ENCODE peak calls at places on chromosomes 6 and 20, in eight cellular contexts. R is CD8-positive, alpha-beta memory T cell; S is ovary; C is endodermal cell; Q is substantia nigra; M is PC-9; L is astrocyte; E is brain microvascular endothelial cell. N is an unnamed sample.

GRCh38 chr6:116036885-116037284 is 23.8 kb downstream of the FRK start:
- DNase-seq in R (no peak), S (no peak), C (no peak), Q (no peak), M (no peak), L (no peak), E (no peak), N (no peak)

GRCh38 chr6:100472674-100473073 is 8.0 kb upstream of the SIM1 start:
- DNase-seq in R (no peak), S (no peak), C (no peak), Q (no peak), M (peak), L (peak), E (peak), N (no peak)

GRCh38 chr6:48426636-48427035 is 315.6 kb upstream of the PTCHD4 start:
- DNase-seq in R (no peak), S (no peak), C (no peak), Q (no peak), M (no peak), L (peak), E (peak), N (no peak)

GRCh38 chr6:37897321-37897720 is 77.8 kb downstream of the ZFAND3 start:
- DNase-seq in R (no peak), S (no peak), C (no peak), Q (no peak), M (peak), L (peak), E (peak), N (no peak)

GRCh38 chr20:36217226-36217625 is 19.1 kb upstream of the AAR2 start:
- DNase-seq in R (no peak), S (no peak), C (peak), Q (no peak), M (peak), L (no peak), E (no peak), N (no peak)

GRCh38 chr6:64084201-64084663 is 448.6 kb downstream of the PHF3 start:
- DNase-seq in R (no peak), S (no peak), C (no peak), Q (no peak), M (no peak), L (no peak), E (no peak), N (no peak)

GRCh38 chr6:123402052-123402451 is 234.7 kb downstream of the TRDN start:
- DNase-seq in R (no peak), S (no peak), C (no peak), Q (no peak), M (no peak), L (no peak), E (no peak), N (no peak)

GRCh38 chr20:51272392-51272791 is 249.5 kb upstream of the KCNG1 start:
- DNase-seq in R (no peak), S (no peak), C (no peak), Q (no peak), M (no peak), L (peak), E (peak), N (no peak)

GRCh38 chr6:44820366-44821158 is 433.1 kb downstream of the CDC5L start:
- DNase-seq in R (no peak), S (no peak), C (no peak), Q (no peak), M (no peak), L (peak), E (no peak), N (no peak)

DNA sequence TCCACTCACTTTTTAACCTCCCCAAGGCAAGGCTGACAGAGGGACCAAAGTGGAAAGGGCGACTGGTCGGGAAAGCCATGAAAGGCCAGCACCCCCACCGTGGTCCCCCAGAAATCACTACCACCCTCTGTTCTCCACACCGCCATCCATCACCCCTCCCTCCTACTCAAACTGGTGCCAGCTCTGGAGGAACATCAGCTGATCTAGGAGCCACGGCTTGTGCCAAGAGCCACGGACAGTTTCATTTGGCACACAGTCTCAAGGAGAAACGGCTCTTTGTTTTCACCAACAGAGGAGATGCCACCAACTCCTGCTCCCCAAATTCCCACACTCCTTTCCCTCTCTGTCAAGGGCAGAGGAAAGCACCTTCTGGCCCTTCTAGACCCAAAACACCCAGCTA is 26.0 kb downstream of the TBC1D7 start:
- DNase-seq in R (no peak), S (no peak), C (peak), Q (peak), M (no peak), L (no peak), E (no peak), N (peak)
- H3K27ac ChIP-seq in R (peak), S (no peak), C (no peak), Q (peak), M (no peak), L (peak), E (peak), N (peak)

DNA sequence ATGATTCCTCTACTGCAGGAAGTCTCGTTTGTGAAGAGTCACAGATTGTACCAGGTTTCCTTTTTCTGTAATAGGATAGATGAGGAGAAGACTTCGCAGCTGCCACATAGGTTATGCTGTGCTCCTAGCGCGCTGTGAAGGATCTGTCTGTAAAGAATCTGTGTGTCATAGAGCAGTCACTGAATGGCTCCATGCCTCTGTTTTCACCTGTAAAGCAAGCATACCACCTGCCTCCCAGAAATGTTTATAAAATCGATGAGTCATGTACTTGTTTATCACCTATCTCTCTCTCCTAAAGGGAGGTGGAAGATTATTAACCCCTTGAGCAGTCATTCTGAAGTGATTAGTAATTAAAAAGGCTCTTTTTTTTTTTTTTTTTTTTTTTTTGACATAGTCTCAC is 86.6 kb downstream of the TFAP2B start:
- DNase-seq in R (no peak), S (no peak), C (no peak), Q (no peak), M (no peak), L (no peak), E (no peak), N (no peak)
- H3K27ac ChIP-seq in R (no peak), S (no peak), C (no peak), Q (no peak), M (no peak), L (no peak), E (no peak), N (no peak)

GRCh38 chr6:46648869-46649488 is 3.6 kb downstream of the CYP39A1 start:
- DNase-seq in R (no peak), S (no peak), C (no peak), Q (no peak), M (no peak), L (no peak), E (no peak), N (no peak)
- H3K27ac ChIP-seq in R (no peak), S (no peak), C (no peak), Q (no peak), M (peak), L (no peak), E (no peak), N (no peak)

GRCh38 chr6:89596056-89596455 is 42.5 kb downstream of the LYRM2 start:
- DNase-seq in R (no peak), S (no peak), C (no peak), Q (no peak), M (no peak), L (no peak), E (no peak), N (no peak)
- H3K27ac ChIP-seq in R (no peak), S (no peak), C (no peak), Q (no peak), M (no peak), L (no peak), E (no peak), N (no peak)

DNA sequence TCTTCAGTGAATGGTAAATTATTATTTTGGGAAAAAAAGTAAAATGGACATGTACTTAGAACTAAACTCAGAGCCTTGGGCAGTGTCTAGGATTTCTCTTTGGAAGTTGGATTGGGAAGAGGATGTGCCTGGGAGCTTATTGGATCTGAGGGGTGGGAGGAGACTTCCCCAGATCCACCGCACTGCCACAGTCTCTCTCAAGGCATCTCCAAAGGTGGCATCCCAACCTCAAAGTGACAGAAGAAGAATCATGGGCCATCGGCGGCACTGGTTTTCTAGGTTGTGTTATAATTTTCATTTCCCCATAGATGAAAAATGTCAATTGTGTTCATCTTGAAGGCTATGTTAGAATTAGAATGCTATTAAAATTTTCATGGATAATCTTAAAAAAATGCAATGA is 66.8 kb upstream of the CD93 start:
- DNase-seq in R (no peak), S (no peak), C (no peak), Q (no peak), M (no peak), L (no peak), E (no peak), N (no peak)
- H3K27ac ChIP-seq in R (peak), S (no peak), C (no peak), Q (no peak), M (peak), L (peak), E (peak), N (no peak)

GRCh38 chr6:1614448-1614766 is 4.7 kb downstream of the FOXC1 start:
- DNase-seq in R (no peak), S (no peak), C (peak), Q (no peak), M (no peak), L (no peak), E (no peak), N (no peak)
- H3K27ac ChIP-seq in R (no peak), S (no peak), C (no peak), Q (no peak), M (no peak), L (peak), E (peak), N (no peak)

GRCh38 chr6:157036245-157036681 is 259.1 kb downstream of the ARID1B start:
- DNase-seq in R (no peak), S (no peak), C (no peak), Q (no peak), M (peak), L (peak), E (no peak), N (no peak)

GRCh38 chr6:157033428-157034140 is 256.4 kb downstream of the ARID1B start:
- DNase-seq in R (no peak), S (no peak), C (no peak), Q (no peak), M (no peak), L (no peak), E (no peak), N (no peak)

GRCh38 chr6:157035576-157035975 is 258.4 kb downstream of the ARID1B start:
- DNase-seq in R (no peak), S (no peak), C (no peak), Q (no peak), M (no peak), L (no peak), E (no peak), N (no peak)

GRCh38 chr6:157032923-157033322 is 255.7 kb downstream of the ARID1B start:
- DNase-seq in R (no peak), S (no peak), C (no peak), Q (no peak), M (no peak), L (no peak), E (no peak), N (no peak)

GRCh38 chr6:157034433-157035230 is 257.5 kb downstream of the ARID1B start:
- DNase-seq in R (no peak), S (no peak), C (no peak), Q (no peak), M (no peak), L (peak), E (no peak), N (no peak)
- H3K27ac ChIP-seq in R (no peak), S (no peak), C (no peak), Q (peak), M (no peak), L (no peak), E (no peak), N (peak)